ENCODE peak calls at places on chromosomes 13 and 19, in six cellular contexts. X is SK-N-SH, K is GM23338, M is transverse colon, N is K562, J is breast epithelium. G is an unnamed sample.

GRCh38 chr13:60617863-60618733 is 221.1 kb downstream of the TDRD3 start:
- DNase-seq in N (peak; percentile 3), M (no peak), X (no peak), K (peak; percentile 80), J (no peak), G (no peak)

GRCh38 chr19:39246951-39247669 is 1.5 kb downstream of the IFNL4 start:
- DNase-seq in M (peak; percentile 16), J (no peak), X (no peak), K (peak; percentile 90), N (no peak), G (no peak)

GRCh38 chr13:102690883-102691282 is 4.0 kb downstream of the METTL21C start:
- DNase-seq in M (no peak), J (no peak), X (peak; percentile 32), N (no peak), K (no peak), G (no peak)

GRCh38 chr13:25371608-25372274 is at the start of gene ATP8A2:
- DNase-seq in N (peak; percentile 24), M (no peak), K (peak; percentile 58), X (peak; percentile 82), J (no peak), G (no peak)

GRCh38 chr19:3825286-3825956 is 39.2 kb upstream of the MATK start:
- DNase-seq in K (no peak), J (no peak), X (no peak), M (no peak), N (no peak), G (no peak)

GRCh38 chr13:30873519-30873918 is 32.6 kb upstream of the MEDAG start:
- DNase-seq in X (no peak), J (no peak), N (no peak), M (no peak), K (no peak), G (no peak)

GRCh38 chr19:50794074-50794777 is 4.0 kb downstream of the ACP4 start:
- DNase-seq in X (peak; percentile 70), N (peak; percentile 80), M (peak; percentile 38), K (no peak), J (no peak), G (peak; percentile 63)

GRCh38 chr19:19259741-19260140 is 13.4 kb downstream of the TM6SF2 start:
- DNase-seq in X (peak; percentile 80), M (no peak), J (no peak), K (peak; percentile 89), N (peak; percentile 51), G (no peak)

GRCh38 chr13:92379371-92379770 is 847.2 kb upstream of the GPC6 start:
- DNase-seq in J (no peak), M (no peak), K (no peak), N (no peak), X (no peak), G (no peak)

GRCh38 chr13:41658057-41658642 is 200.8 kb downstream of the RGCC start:
- DNase-seq in J (no peak), N (peak; percentile 3), K (peak; percentile 26), X (no peak), M (no peak), G (no peak)

GRCh38 chr13:59483441-59484116 is 680.1 kb downstream of the DIAPH3 start:
- DNase-seq in M (no peak), X (peak; percentile 48), J (no peak), K (peak; percentile 34), N (no peak), G (no peak)

GRCh38 chr13:28603033-28603664 is 55.8 kb upstream of the POMP start:
- DNase-seq in N (no peak), X (no peak), J (no peak), K (no peak), M (no peak), G (no peak)

GRCh38 chr13:46183018-46183940 is 1.3 kb upstream of the LCP1 start:
- DNase-seq in X (no peak), M (no peak), K (no peak), N (peak; percentile 45), J (no peak), G (no peak)

GRCh38 chr19:8355631-8356402 is 8.1 kb upstream of the ANGPTL4 start:
- DNase-seq in K (no peak), J (no peak), M (no peak), X (no peak), N (peak; percentile 86), G (no peak)

GRCh38 chr13:25902946-25903345 is 148.9 kb downstream of the SHISA2 start:
- DNase-seq in M (no peak), K (no peak), N (no peak), J (no peak), X (no peak), G (no peak)

GRCh38 chr13:94249512-94249911 is 230.0 kb downstream of the DCT start:
- DNase-seq in J (no peak), K (peak; percentile 28), X (no peak), M (no peak), N (no peak), G (no peak)

GRCh38 chr19:47093841-47094240 is 19.7 kb downstream of the ZC3H4 start:
- DNase-seq in M (no peak), K (no peak), J (no peak), N (no peak), X (no peak), G (no peak)

GRCh38 chr19:41500443-41500842 is 57.5 kb downstream of the ERICH4 start:
- DNase-seq in K (no peak), N (no peak), X (no peak), M (no peak), J (no peak), G (no peak)
- TF ChIP-seq POLR2AphosphoS5 in K (no peak), N (no peak), X (no peak), M (no peak), J (no peak), G (no peak)

GRCh38 chr19:18021121-18021755 is 13.3 kb downstream of the ARRDC2 start:
- DNase-seq in M (peak; percentile 78), J (peak; percentile 79), K (no peak), N (peak; percentile 83), X (no peak), G (no peak)

GRCh38 chr19:18017275-18018083 is 9.5 kb downstream of the ARRDC2 start:
- DNase-seq in M (no peak), K (no peak), J (no peak), X (no peak), N (no peak), G (no peak)

GRCh38 chr19:18023596-18024212 is 15.7 kb downstream of the ARRDC2 start:
- DNase-seq in X (no peak), K (no peak), J (no peak), N (no peak), M (peak; percentile 78), G (no peak)

GRCh38 chr19:18020212-18021067 is 12.5 kb downstream of the ARRDC2 start:
- DNase-seq in J (peak; percentile 82), N (no peak), K (no peak), X (peak; percentile 58), M (peak; percentile 75), G (no peak)
- TF ChIP-seq POLR2AphosphoS5 in J (peak; percentile 31), N (no peak), K (no peak), X (no peak), M (no peak), G (no peak)

GRCh38 chr13:75363371-75363770 is 118.6 kb downstream of the TBC1D4 start:
- DNase-seq in X (no peak), M (no peak), N (no peak), J (no peak), K (no peak), G (no peak)

GRCh38 chr13:75360170-75360569 is 121.8 kb downstream of the TBC1D4 start:
- DNase-seq in K (no peak), M (no peak), X (no peak), J (no peak), N (no peak), G (no peak)

GRCh38 chr13:75364131-75364713 is 117.7 kb downstream of the TBC1D4 start:
- DNase-seq in X (no peak), M (no peak), K (no peak), J (no peak), N (no peak), G (no peak)

GRCh38 chr13:75359266-75359665 is 122.7 kb downstream of the TBC1D4 start:
- DNase-seq in K (peak; percentile 66), N (no peak), M (no peak), J (no peak), X (no peak), G (no peak)

DNA sequence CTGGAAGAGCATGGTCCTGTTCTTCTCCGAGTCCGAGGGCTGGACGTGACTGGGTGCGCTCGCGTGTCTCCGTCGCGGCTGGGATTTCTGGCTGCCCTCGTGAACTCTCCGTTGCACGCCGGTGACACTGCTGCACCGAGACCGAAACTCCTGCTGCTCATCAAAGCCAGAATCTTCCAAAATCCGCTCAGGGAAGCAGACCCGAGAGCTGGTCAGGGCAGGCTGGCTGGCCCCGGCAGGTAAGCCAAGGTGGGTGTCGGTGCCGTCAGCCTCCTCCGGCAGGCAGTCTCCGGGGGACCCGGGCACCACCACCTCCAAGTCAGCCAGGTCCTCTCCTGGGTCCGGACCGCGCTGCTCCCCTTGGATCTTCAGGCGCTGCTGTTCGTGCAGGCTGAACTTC is 119.9 kb downstream of the TBC1D4 start:
- DNase-seq in J (no peak), K (no peak), M (no peak), N (no peak), X (no peak), G (no peak)
- TF ChIP-seq POLR2AphosphoS5 in J (no peak), K (no peak), M (no peak), N (no peak), X (no peak), G (no peak)

GRCh38 chr19:43502419-43502976 is 2.0 kb downstream of the PHLDB3 start:
- DNase-seq in M (no peak), X (no peak), K (no peak), J (no peak), N (no peak), G (no peak)

GRCh38 chr19:43505186-43505456 is 575 bp upstream of the PHLDB3 start:
- DNase-seq in J (no peak), M (no peak), K (no peak), N (no peak), X (no peak), G (no peak)

GRCh38 chr19:43501661-43502418 is 2.7 kb downstream of the PHLDB3 start:
- DNase-seq in J (no peak), K (peak; percentile 94), M (no peak), X (no peak), N (no peak), G (no peak)

GRCh38 chr19:43504426-43505185 is at the start of gene PHLDB3:
- DNase-seq in X (peak; percentile 70), K (peak; percentile 65), J (peak; percentile 68), N (peak; percentile 27), M (peak; percentile 60), G (no peak)

DNA sequence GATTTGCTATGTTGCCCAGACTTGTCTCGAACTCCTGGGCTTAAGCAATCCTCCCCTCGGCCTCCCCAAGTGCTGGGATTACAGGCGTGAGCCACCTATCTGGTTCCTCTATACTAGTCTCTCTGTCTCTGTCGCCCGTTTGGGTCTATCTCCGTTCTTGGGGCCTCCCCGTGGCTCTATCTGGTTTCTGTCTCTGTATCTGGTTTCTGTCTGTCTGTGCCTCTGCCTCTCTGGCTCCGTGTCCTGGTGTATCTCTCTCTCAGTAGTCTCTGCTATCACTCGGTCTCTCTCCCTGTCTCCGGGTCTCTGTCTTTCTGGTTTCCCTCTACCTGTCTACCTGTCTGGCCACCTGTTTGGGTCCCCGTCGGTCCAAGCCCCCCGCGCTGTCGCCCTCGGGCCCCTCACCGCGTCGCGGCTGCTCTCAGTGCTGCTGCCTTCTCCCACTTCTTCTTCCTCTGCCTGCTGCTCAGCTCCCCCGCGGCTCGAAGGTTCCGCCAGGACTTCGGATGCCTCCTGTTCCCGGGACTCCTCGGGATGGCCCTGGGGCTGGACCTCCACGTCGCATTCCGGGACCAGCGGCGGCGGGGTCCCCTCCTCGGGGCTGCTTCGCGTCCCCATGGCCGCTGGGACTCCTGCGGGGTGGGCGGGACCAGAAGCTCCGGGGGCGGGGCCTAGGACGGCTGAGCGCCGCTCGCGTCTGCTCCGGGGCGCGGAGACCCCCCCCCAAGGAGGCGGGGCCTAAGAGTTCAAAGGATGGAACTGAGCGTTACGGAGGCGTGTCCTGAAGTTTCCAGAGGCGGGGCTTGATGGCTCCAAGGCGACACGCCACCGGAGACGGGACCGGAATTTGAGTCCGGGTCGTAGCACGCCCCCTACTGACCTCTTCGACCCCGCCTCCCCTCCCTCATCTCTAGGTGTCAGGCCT is 783 bp downstream of the PHLDB3 start:
- DNase-seq in M (peak; percentile 98), K (peak; percentile 99), X (peak; percentile 99), J (peak; percentile 98), N (peak; percentile 97), G (peak; percentile 97)
- TF ChIP-seq POLR2AphosphoS5 in M (no peak), K (peak; percentile 54), X (no peak), J (peak; percentile 13), N (no peak), G (no peak)

G was measured in GM12892.